ENCODE peak calls at places on chromosome X, in eight cellular contexts. B, X, R, D, E, L, W and V are unnamed samples.

GRCh38 chrX:150362599-150363481 is at the start of gene MAMLD1:
- DNase-seq in B (peak; percentile 71), X (peak; percentile 72), R (peak; percentile 56), D (peak; percentile 59), E (peak; percentile 81), L (no peak), W (peak; percentile 51), V (peak; percentile 86)

GRCh38 chrX:18542897-18543296 is 117.5 kb downstream of the CDKL5 start:
- DNase-seq in B (no peak), X (no peak), R (no peak), D (no peak), E (no peak), L (no peak), W (no peak), V (no peak)

GRCh38 chrX:65587616-65588526 is 53.3 kb upstream of the LAS1L start:
- DNase-seq in B (peak; percentile 84), X (no peak), R (no peak), D (peak; percentile 63), E (no peak), L (no peak), W (no peak), V (no peak)

GRCh38 chrX:31320740-31321139 is 248.9 kb upstream of the FTHL17 start:
- DNase-seq in B (no peak), X (no peak), R (no peak), D (no peak), E (no peak), L (no peak), W (no peak), V (no peak)

GRCh38 chrX:16661495-16661894 is 11.5 kb downstream of the S100G start:
- DNase-seq in B (no peak), X (no peak), R (no peak), D (no peak), E (no peak), L (no peak), W (no peak), V (no peak)

GRCh38 chrX:151552721-151553120 is 10.8 kb upstream of the PASD1 start:
- DNase-seq in B (no peak), X (no peak), R (no peak), D (no peak), E (no peak), L (no peak), W (no peak), V (no peak)

GRCh38 chrX:37785569-37785968 is 5.7 kb downstream of the CYBB start:
- DNase-seq in B (no peak), X (no peak), R (no peak), D (no peak), E (no peak), L (no peak), W (no peak), V (no peak)

GRCh38 chrX:150352581-150352980 is 10.5 kb upstream of the MAMLD1 start:
- DNase-seq in B (no peak), X (no peak), R (no peak), D (no peak), E (no peak), L (no peak), W (no peak), V (no peak)

GRCh38 chrX:2989565-2989964 is 16.8 kb upstream of the ARSH start:
- DNase-seq in B (no peak), X (no peak), R (no peak), D (no peak), E (no peak), L (no peak), W (no peak), V (no peak)

GRCh38 chrX:43386872-43387271 is 269.2 kb upstream of the MAOA start:
- DNase-seq in B (no peak), X (no peak), R (no peak), D (no peak), E (no peak), L (no peak), W (no peak), V (no peak)

GRCh38 chrX:14673764-14674163 is 144.4 kb downstream of the GLRA2 start:
- DNase-seq in B (no peak), X (peak; percentile 24), R (no peak), D (peak; percentile 74), E (peak; percentile 89), L (no peak), W (peak; percentile 78), V (no peak)

GRCh38 chrX:78104447-78105176 is 564 bp downstream of the PGK1 start:
- DNase-seq in B (peak; percentile 78), X (no peak), R (peak; percentile 28), D (peak; percentile 52), E (peak; percentile 66), L (no peak), W (no peak), V (peak; percentile 74)

GRCh38 chrX:105297041-105297440 is 76.5 kb upstream of the TEX13A start:
- DNase-seq in B (no peak), X (no peak), R (no peak), D (no peak), E (no peak), L (no peak), W (no peak), V (no peak)

GRCh38 chrX:7444967-7445366 is 297.0 kb upstream of the PUDP start:
- DNase-seq in B (no peak), X (no peak), R (no peak), D (no peak), E (no peak), L (no peak), W (no peak), V (no peak)

GRCh38 chrX:24228596-24228995 is 79.1 kb downstream of the ZFX start:
- DNase-seq in B (no peak), X (no peak), R (no peak), D (no peak), E (no peak), L (no peak), W (no peak), V (no peak)

GRCh38 chrX:121010218-121010617 is 24.7 kb upstream of the CT47A1 start:
- DNase-seq in B (no peak), X (no peak), R (no peak), D (no peak), E (no peak), L (no peak), W (no peak), V (no peak)

GRCh38 chrX:147912093-147912801 is 528 bp downstream of the FMR1 start:
- DNase-seq in B (peak; percentile 61), X (peak; percentile 29), R (peak; percentile 47), D (no peak), E (peak; percentile 41), L (peak; percentile 13), W (no peak), V (peak; percentile 67)

GRCh38 chrX:68049466-68049865 is 383.8 kb downstream of the OPHN1 start:
- DNase-seq in B (no peak), X (no peak), R (no peak), D (no peak), E (peak; percentile 18), L (no peak), W (no peak), V (no peak)

GRCh38 chrX:87664381-87664780 is 146.8 kb downstream of the KLHL4 start:
- DNase-seq in B (no peak), X (no peak), R (no peak), D (peak; percentile 9), E (peak; percentile 31), L (no peak), W (no peak), V (no peak)

GRCh38 chrX:154834562-154834961 is at the start of gene SMIM9:
- DNase-seq in B (no peak), X (no peak), R (no peak), D (no peak), E (no peak), L (no peak), W (no peak), V (no peak)

GRCh38 chrX:56232221-56233082 is at the start of gene KLF8:
- DNase-seq in B (peak; percentile 78), X (no peak), R (peak; percentile 57), D (peak; percentile 1), E (no peak), L (peak; percentile 24), W (peak; percentile 8), V (peak; percentile 71)

GRCh38 chrX:6898371-6898770 is 249.1 kb upstream of the STS start:
- DNase-seq in B (no peak), X (no peak), R (no peak), D (no peak), E (no peak), L (no peak), W (no peak), V (no peak)

GRCh38 chrX:153576961-153577360 is 22.0 kb downstream of the CCNQ start:
- DNase-seq in B (no peak), X (no peak), R (no peak), D (no peak), E (no peak), L (no peak), W (no peak), V (no peak)

GRCh38 chrX:110418220-110418856 is 59.7 kb downstream of the RTL9 start:
- DNase-seq in B (no peak), X (peak; percentile 40), R (no peak), D (peak; percentile 56), E (no peak), L (no peak), W (no peak), V (no peak)

GRCh38 chrX:109632906-109633504 is 8.0 kb upstream of the KCNE5 start:
- DNase-seq in B (no peak), X (peak; percentile 15), R (no peak), D (peak; percentile 21), E (peak; percentile 5), L (no peak), W (no peak), V (no peak)

GRCh38 chrX:18855919-18856644 is 127.8 kb downstream of the PHKA2 start:
- DNase-seq in B (no peak), X (no peak), R (no peak), D (no peak), E (peak; percentile 50), L (no peak), W (no peak), V (no peak)

GRCh38 chrX:26376037-26376708 is 160.2 kb downstream of the MAGEB5 start:
- DNase-seq in B (no peak), X (no peak), R (no peak), D (no peak), E (no peak), L (no peak), W (no peak), V (no peak)

GRCh38 chrX:140505421-140506337 is 810 bp upstream of the SOX3 start:
- DNase-seq in B (no peak), X (no peak), R (no peak), D (no peak), E (no peak), L (no peak), W (no peak), V (no peak)

GRCh38 chrX:106950381-106950780 is 30.2 kb downstream of the CLDN2 start:
- DNase-seq in B (no peak), X (no peak), R (no peak), D (no peak), E (no peak), L (no peak), W (no peak), V (no peak)

GRCh38 chrX:23103546-23103945 is 103.8 kb downstream of the DDX53 start:
- DNase-seq in B (no peak), X (no peak), R (no peak), D (no peak), E (no peak), L (no peak), W (no peak), V (no peak)

GRCh38 chrX:64976673-64977040 is 407 bp upstream of the ZC4H2 start:
- DNase-seq in B (no peak), X (no peak), R (no peak), D (no peak), E (no peak), L (no peak), W (no peak), V (no peak)

GRCh38 chrX:68822641-68823410 is 6.0 kb upstream of the EFNB1 start:
- DNase-seq in B (peak; percentile 42), X (peak; percentile 41), R (no peak), D (peak; percentile 48), E (peak; percentile 66), L (no peak), W (peak; percentile 23), V (no peak)

GRCh38 chrX:53686151-53686885 is at the start of gene HUWE1:
- DNase-seq in B (peak; percentile 88), X (peak; percentile 48), R (peak; percentile 71), D (peak; percentile 49), E (peak; percentile 82), L (peak; percentile 80), W (no peak), V (peak; percentile 94)

GRCh38 chrX:48505481-48505880 is 3.3 kb upstream of the PORCN start:
- DNase-seq in B (no peak), X (no peak), R (no peak), D (no peak), E (no peak), L (no peak), W (no peak), V (no peak)